ENCODE peak calls at places on chromosomes 6 and 20, in four cellular contexts. K is neuronal stem cell, M is H9, G is trophoblast cell. H is an unnamed sample.

GRCh38 chr6:132133734-132134490 is 182.7 kb upstream of the CCN2 start:
- DNase-seq in M (no peak), K (no peak), G (no peak), H (no peak)

GRCh38 chr6:32940656-32941411 is at the start of gene HLA-DMB:
- DNase-seq in K (peak; percentile 73), G (peak; percentile 59), M (peak; percentile 72), H (peak; percentile 82)

GRCh38 chr6:143941852-143942627 is 66.0 kb downstream of the PLAGL1 start:
- DNase-seq in G (no peak), M (peak; percentile 93), K (peak; percentile 68), H (peak; percentile 62)

GRCh38 chr6:38567436-38567835 is 72.3 kb downstream of the BTBD9 start:
- DNase-seq in K (no peak), M (no peak), G (no peak), H (peak; percentile 71)

GRCh38 chr6:6516643-6517042 is 71.9 kb upstream of the LY86 start:
- DNase-seq in M (no peak), G (no peak), K (no peak), H (no peak)

GRCh38 chr6:14092861-14093789 is 24.4 kb upstream of the CD83 start:
- DNase-seq in K (no peak), M (no peak), G (no peak), H (no peak)

GRCh38 chr20:36121981-36122930 is 32.3 kb upstream of the EPB41L1 start:
- DNase-seq in K (no peak), M (no peak), G (peak; percentile 65), H (no peak)

GRCh38 chr6:134397674-134398073 is 79.8 kb upstream of the SGK1 start:
- DNase-seq in M (no peak), K (no peak), G (no peak), H (no peak)

GRCh38 chr6:108179741-108180140 is 13.9 kb downstream of the NR2E1 start:
- DNase-seq in M (no peak), G (no peak), K (no peak), H (no peak)

GRCh38 chr6:85464722-85465150 is 14.9 kb downstream of the NT5E start:
- DNase-seq in K (no peak), G (no peak), M (no peak), H (peak; percentile 97)

GRCh38 chr20:21323640-21324039 is 20.5 kb downstream of the XRN2 start:
- DNase-seq in M (no peak), K (no peak), G (peak; percentile 27), H (peak; percentile 88)

GRCh38 chr6:3757241-3757641 is 5.7 kb upstream of the PXDC1 start:
- DNase-seq in M (no peak), G (no peak), K (no peak), H (no peak)

GRCh38 chr6:139863356-139863755 is 488.9 kb upstream of the CITED2 start:
- DNase-seq in M (no peak), K (no peak), G (no peak), H (no peak)

GRCh38 chr6:41591859-41592502 is 45.8 kb downstream of the FOXP4 start:
- DNase-seq in K (peak; percentile 84), G (peak; percentile 33), M (peak; percentile 81), H (peak; percentile 74)

GRCh38 chr6:37367557-37367956 is 13.8 kb downstream of the RNF8 start:
- DNase-seq in M (no peak), G (no peak), K (no peak), H (no peak)

GRCh38 chr6:121666809-121667208 is 231.4 kb downstream of the GJA1 start:
- DNase-seq in G (peak; percentile 22), M (no peak), K (no peak), H (peak; percentile 89)

GRCh38 chr6:111936718-111937117 is 63.5 kb upstream of the FYN start:
- DNase-seq in G (no peak), M (no peak), K (no peak), H (no peak)

GRCh38 chr6:36127462-36128016 is 2.8 kb upstream of the MAPK13 start:
- DNase-seq in K (no peak), M (no peak), G (peak; percentile 55), H (peak; percentile 96)

GRCh38 chr20:35952480-35953410 is 1.6 kb downstream of the SCAND1 start:
- DNase-seq in G (no peak), M (no peak), K (no peak), H (peak; percentile 58)

GRCh38 chr6:126661646-126662045 is 321.7 kb downstream of the CENPW start:
- DNase-seq in K (no peak), M (no peak), G (no peak), H (peak; percentile 59)

GRCh38 chr6:136403166-136403980 is 113.7 kb upstream of the BCLAF1 start:
- DNase-seq in M (no peak), G (peak; percentile 95), K (no peak), H (peak; percentile 91)

GRCh38 chr6:139334791-139335446 is 39.5 kb downstream of the CITED2 start:
- DNase-seq in M (no peak), K (no peak), G (peak; percentile 56), H (peak; percentile 42)

GRCh38 chr6:111837641-111838500 is 35.4 kb downstream of the FYN start:
- DNase-seq in M (no peak), G (no peak), K (no peak), H (no peak)

GRCh38 chr20:61874421-61875068 is 191.1 kb downstream of the TAF4 start:
- DNase-seq in M (peak; percentile 83), K (peak; percentile 30), G (no peak), H (peak; percentile 17)

GRCh38 chr20:38325167-38325566 is 21.1 kb upstream of the LBP start:
- DNase-seq in M (no peak), K (no peak), G (no peak), H (no peak)

DNA sequence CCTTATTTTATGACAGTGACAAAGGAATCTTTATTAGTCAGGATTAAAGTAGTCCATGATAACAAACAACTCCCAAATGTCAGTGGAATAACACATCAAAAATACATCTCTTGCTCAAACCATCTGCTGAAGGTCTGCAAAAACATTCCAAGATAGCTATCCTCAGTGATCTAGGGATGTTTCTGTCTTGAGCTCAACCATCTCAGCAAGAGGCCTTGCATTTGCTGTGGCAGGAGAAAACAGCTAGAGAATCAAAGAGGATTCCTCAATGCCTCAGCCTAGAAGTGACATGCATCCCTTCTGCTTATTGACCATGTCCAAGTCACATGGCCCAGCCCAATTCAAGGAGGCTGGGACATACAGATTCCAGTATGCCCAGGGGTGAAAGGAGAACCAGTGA is 269.4 kb downstream of the PLCB1 start:
- DNase-seq in K (no peak), G (no peak), M (no peak), H (no peak)
- H3K9me3 ChIP-seq in K (no peaks in the 10 kb centered on the region), G (no peaks in the 10 kb centered on the region), M (no peaks in the 10 kb centered on the region), H (no peaks in the 10 kb centered on the region)

GRCh38 chr6:142380626-142381025 is 78.8 kb downstream of the ADGRG6 start:
- DNase-seq in M (no peak), K (no peak), G (peak; percentile 30), H (no peak)

GRCh38 chr6:142376115-142376514 is 74.3 kb downstream of the ADGRG6 start:
- DNase-seq in M (no peak), G (no peak), K (no peak), H (no peak)

GRCh38 chr6:142374965-142375733 is 73.3 kb downstream of the ADGRG6 start:
- DNase-seq in M (no peak), K (peak; percentile 26), G (peak; percentile 71), H (peak; percentile 83)

GRCh38 chr6:142377112-142377848 is 75.5 kb downstream of the ADGRG6 start:
- DNase-seq in M (peak; percentile 88), G (no peak), K (no peak), H (peak; percentile 70)

GRCh38 chr6:142378138-142378875 is 76.5 kb downstream of the ADGRG6 start:
- DNase-seq in M (no peak), K (no peak), G (peak; percentile 15), H (peak; percentile 62)
- H2BK120ac ChIP-seq in M (no peak overlapping the region), K (no peak overlapping the region), G (peak overlapping the region; percentile 11), H (no peak overlapping the region)

DNA sequence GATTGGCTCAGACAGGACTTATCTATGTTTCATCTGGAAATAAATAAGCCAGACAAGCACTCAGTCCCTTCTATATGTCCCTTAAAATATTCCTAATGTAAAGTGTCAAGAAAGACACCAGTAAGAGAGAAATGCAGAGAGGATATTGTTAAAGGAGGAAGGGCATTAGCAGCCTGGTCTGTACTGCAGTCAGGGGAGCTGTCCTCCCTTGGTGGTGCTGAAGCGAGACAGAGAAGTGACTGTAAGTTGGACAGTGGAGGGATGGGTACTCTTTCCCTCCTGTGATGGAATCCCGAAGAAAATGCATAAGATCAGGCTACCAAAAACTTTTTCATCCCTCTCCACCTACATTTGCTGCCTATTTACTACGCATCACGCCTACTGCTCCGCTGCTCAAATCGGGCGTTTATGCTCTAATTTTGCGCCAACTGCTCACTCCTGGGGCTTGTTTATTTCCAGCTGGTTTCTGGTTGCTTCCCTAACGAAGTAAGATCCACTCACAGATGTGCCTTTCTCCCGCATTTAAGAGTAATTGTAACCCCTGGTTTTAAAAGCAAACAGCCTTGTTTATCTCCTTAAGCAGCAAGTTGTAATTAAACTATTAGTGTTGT is 35.2 kb downstream of the PHACTR1 start:
- DNase-seq in K (peak; percentile 78), M (peak; percentile 66), G (peak; percentile 18), H (peak; percentile 54)
- H3K9me3 ChIP-seq in K (no peaks in the 10 kb centered on the region), M (no peaks in the 10 kb centered on the region), G (no peaks in the 10 kb centered on the region), H (no peaks in the 10 kb centered on the region)

DNA sequence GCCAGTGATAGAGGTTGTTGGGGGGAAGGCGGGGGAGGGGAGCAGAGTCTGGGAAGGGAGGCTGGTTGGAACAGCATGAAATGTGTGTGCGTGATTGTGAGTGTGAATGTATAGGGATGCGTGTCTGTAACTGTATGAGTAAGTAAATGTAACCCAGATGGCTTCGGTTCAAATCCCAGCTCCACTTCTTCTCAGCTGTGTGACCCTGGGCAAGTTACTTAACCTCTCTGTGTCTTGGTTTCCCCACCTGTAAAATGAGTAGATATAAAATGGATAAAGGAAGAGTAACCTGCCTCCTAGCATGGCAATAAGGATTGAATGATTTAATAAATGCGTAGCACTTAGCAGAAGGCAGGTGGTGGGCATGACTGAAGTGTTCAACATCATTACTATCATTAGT is 24.1 kb downstream of the MAFB start:
- DNase-seq in M (no peak), G (no peak), K (no peak), H (no peak)
- H2BK120ac ChIP-seq in M (no peak overlapping the region), G (peak overlapping the region; percentile 29), K (no peak overlapping the region), H (no peak overlapping the region)

GRCh38 chr20:16030253-16030652 is 543.0 kb downstream of the KIF16B start:
- DNase-seq in M (no peak), K (no peak), G (no peak), H (no peak)
- H3K9me3 ChIP-seq in M (no peaks in the 10 kb centered on the region), K (no peaks in the 10 kb centered on the region), G (peaks cover 1% of the 10 kb centered on the region), H (no peaks in the 10 kb centered on the region)

GRCh38 chr20:58236612-58237317 is 8.3 kb upstream of the ANKRD60 start:
- DNase-seq in M (peak; percentile 77), K (peak; percentile 61), G (peak; percentile 32), H (peak; percentile 71)

GRCh38 chr20:58241766-58242465 is 13.5 kb upstream of the ANKRD60 start:
- DNase-seq in G (no peak), M (no peak), K (no peak), H (no peak)

GRCh38 chr20:58239216-58239615 is 10.8 kb upstream of the ANKRD60 start:
- DNase-seq in G (no peak), M (no peak), K (no peak), H (no peak)

GRCh38 chr20:58237318-58238182 is 9.1 kb upstream of the ANKRD60 start:
- DNase-seq in G (no peak), M (no peak), K (no peak), H (peak; percentile 79)

GRCh38 chr20:58238490-58238889 is 10.0 kb upstream of the ANKRD60 start:
- DNase-seq in K (no peak), G (no peak), M (no peak), H (no peak)
- H2BK120ac ChIP-seq in K (no peak overlapping the region), G (no peak overlapping the region), M (no peak overlapping the region), H (no peak overlapping the region)

GRCh38 chr20:31394900-31395299 is 4.5 kb upstream of the DEFB119 start:
- DNase-seq in K (no peak), M (no peak), G (no peak), H (no peak)
- H3K9me3 ChIP-seq in K (no peaks in the 10 kb centered on the region), M (peaks cover 75% of the 10 kb centered on the region), G (peaks cover 27% of the 10 kb centered on the region), H (no peaks in the 10 kb centered on the region)